ENCODE peak calls at places on chromosomes 5 and 9, in seven cellular contexts. T is fibroblast of mammary gland, K is foreskin fibroblast, U is WTC11, I is B cell, E is heart left ventricle, F is IMR-90. V is an unnamed sample.

GRCh38 chr9:97851450-97851883 is 1.6 kb upstream of the FOXE1 start:
- DNase-seq in U (no peak), E (no peak), F (no peak), T (no peak), K (no peak), I (no peak), V (no peak)

GRCh38 chr5:42547146-42547545 is 123.9 kb downstream of the GHR start:
- DNase-seq in T (peak; percentile 97), E (no peak), F (peak; percentile 27), I (no peak), U (no peak), K (peak; percentile 84), V (peak; percentile 71)

GRCh38 chr5:175593794-175594193 is 64.1 kb upstream of the HRH2 start:
- DNase-seq in I (no peak), T (no peak), K (no peak), E (no peak), F (no peak), U (no peak), V (no peak)

GRCh38 chr5:161034456-161034855 is 182.4 kb upstream of the ATP10B start:
- DNase-seq in F (no peak), I (no peak), E (no peak), K (no peak), T (no peak), U (no peak), V (peak; percentile 23)

GRCh38 chr5:33321026-33321425 is 119.7 kb upstream of the TARS1 start:
- DNase-seq in T (peak; percentile 100), K (peak; percentile 97), U (no peak), I (no peak), E (no peak), F (peak; percentile 98), V (peak; percentile 70)

GRCh38 chr9:118325757-118326156 is 621.6 kb downstream of the TLR4 start:
- DNase-seq in U (no peak), I (no peak), E (no peak), K (no peak), T (no peak), F (no peak), V (no peak)

GRCh38 chr5:10524376-10525123 is 39.3 kb upstream of the ANKRD33B start:
- DNase-seq in I (no peak), F (peak; percentile 97), E (no peak), K (peak; percentile 97), T (peak; percentile 100), U (no peak), V (peak; percentile 51)

GRCh38 chr5:87195104-87195581 is 72.5 kb upstream of the RASA1 start:
- DNase-seq in F (peak; percentile 85), I (no peak), T (peak; percentile 82), U (no peak), K (peak; percentile 82), E (no peak), V (peak; percentile 58)

GRCh38 chr5:168172718-168173045 is 118.8 kb upstream of the WWC1 start:
- DNase-seq in E (no peak), T (no peak), U (no peak), F (no peak), I (no peak), K (no peak), V (no peak)

DNA sequence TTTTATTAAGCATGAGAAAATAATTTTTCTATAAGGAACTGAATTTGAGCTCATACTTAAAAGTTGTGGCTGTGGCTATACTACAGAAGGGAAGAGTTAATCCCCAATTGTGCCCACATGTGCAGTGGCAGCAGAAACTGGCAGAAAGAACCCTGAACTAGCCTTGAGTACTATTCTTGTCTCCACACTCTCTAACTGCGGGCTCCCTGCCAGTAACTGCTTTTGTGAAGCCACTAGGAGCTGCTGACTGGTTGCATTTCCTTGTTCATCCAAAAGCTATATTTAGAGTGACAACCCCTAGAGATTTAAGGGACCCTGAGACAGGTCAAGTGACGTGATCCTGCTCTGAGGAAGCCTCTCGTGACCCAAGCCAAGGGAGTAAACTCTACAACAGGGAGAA is 238.6 kb downstream of the ELAVL2 start:
- DNase-seq in T (no peak), I (no peak), U (no peak), E (peak; percentile 94), F (no peak), K (no peak), V (peak; percentile 1)
- TF ChIP-seq CTCF in T (no peak), I (no peak), U (no peak), E (no peak), F (no peak), K (no peak), V (no peak)

GRCh38 chr9:107239474-107239873 is 43.6 kb upstream of the RAD23B start:
- DNase-seq in E (no peak), I (peak; percentile 44), T (peak; percentile 65), U (no peak), F (peak; percentile 48), K (peak; percentile 67), V (peak; percentile 67)
- TF ChIP-seq CTCF in E (peak; percentile 37), I (peak; percentile 75), T (peak; percentile 37), U (no peak), F (peak; percentile 49), K (peak; percentile 39), V (peak; percentile 23)

GRCh38 chr5:73892806-73893205 is 266.8 kb downstream of the ARHGEF28 start:
- DNase-seq in I (no peak), F (peak; percentile 96), T (peak; percentile 96), U (no peak), K (peak; percentile 93), E (no peak), V (peak; percentile 89)
- TF ChIP-seq CTCF in I (no peak), F (no peak), T (no peak), U (no peak), K (no peak), E (no peak), V (no peak)

DNA sequence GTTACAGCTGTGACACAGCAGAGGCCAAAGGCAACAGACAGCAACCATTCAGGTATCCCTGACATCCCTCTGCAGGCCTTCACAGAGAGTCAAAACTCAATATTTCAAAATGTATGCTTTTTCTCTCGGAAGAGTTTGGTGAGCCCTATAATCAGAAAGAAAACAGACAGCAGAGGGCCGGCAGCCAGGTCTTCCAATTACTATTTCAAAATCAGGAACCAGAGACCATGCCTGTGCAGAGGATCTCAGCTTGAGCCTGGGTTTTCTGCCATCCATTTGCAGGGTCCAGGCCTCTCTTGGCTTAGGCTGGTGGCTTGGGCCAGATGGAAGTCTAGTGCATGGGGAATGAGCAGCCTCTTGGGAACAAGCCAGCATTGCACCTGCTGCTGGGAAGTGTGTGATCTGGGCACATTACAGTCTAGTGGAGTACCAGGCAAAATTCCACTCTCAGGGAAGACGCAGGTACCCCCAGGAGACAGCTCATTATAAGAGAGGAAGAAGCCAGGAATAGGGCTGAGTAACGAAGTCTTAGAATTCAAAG is 231.3 kb downstream of the ENC1 start:
- DNase-seq in K (no peak), E (no peak), U (no peak), T (no peak), F (no peak), I (no peak), V (no peak)
- TF ChIP-seq CTCF in K (no peak), E (no peak), U (no peak), T (no peak), F (no peak), I (no peak), V (no peak)